ENCODE peak calls at places on chromosomes 2 and 18, in six cellular contexts. S is right lobe of liver, G is adrenal gland, I is ovary, M is stomach, D is tibial nerve. H is an unnamed sample.

GRCh38 chr2:163735692-163736432 is at the start of gene FIGN:
- DNase-seq in S (peak), D (peak), I (peak), G (peak), M (peak), H (peak)

GRCh38 chr2:8522682-8523081 is 159.2 kb upstream of the ID2 start:
- DNase-seq in D (no peak), S (no peak), I (no peak), M (no peak), G (no peak), H (no peak)

GRCh38 chr2:128451084-128451483 is 132.4 kb upstream of the HS6ST1 start:
- DNase-seq in G (peak), I (no peak), S (no peak), D (no peak), M (peak), H (peak)

GRCh38 chr2:169980001-169980400 is 152.7 kb downstream of the UBR3 start:
- DNase-seq in D (no peak), I (no peak), M (no peak), S (no peak), G (no peak), H (no peak)

GRCh38 chr2:73404409-73404808 is 18.8 kb downstream of the ALMS1 start:
- DNase-seq in S (no peak), D (no peak), M (no peak), G (no peak), I (no peak), H (no peak)

GRCh38 chr2:212939777-212940531 is 211.5 kb downstream of the IKZF2 start:
- DNase-seq in G (no peak), M (peak), D (no peak), I (no peak), S (no peak), H (no peak)

GRCh38 chr2:10331033-10331701 is 28.5 kb downstream of the HPCAL1 start:
- DNase-seq in S (peak), G (peak), D (peak), M (peak), I (no peak), H (peak)

GRCh38 chr2:20378341-20378740 is 27.7 kb upstream of the PUM2 start:
- DNase-seq in I (no peak), D (no peak), M (no peak), G (no peak), S (no peak), H (no peak)

GRCh38 chr2:39370101-39370500 is 67.0 kb downstream of the MAP4K3 start:
- DNase-seq in D (no peak), I (no peak), S (no peak), G (no peak), M (no peak), H (no peak)

GRCh38 chr2:212037062-212037461 is 501.5 kb downstream of the ERBB4 start:
- DNase-seq in D (no peak), M (no peak), S (no peak), I (no peak), G (no peak), H (no peak)

GRCh38 chr2:188571543-188571942 is 279.9 kb downstream of the GULP1 start:
- DNase-seq in G (no peak), D (no peak), M (no peak), S (no peak), I (no peak), H (no peak)

GRCh38 chr2:182038579-182038978 is 52.9 kb downstream of the PPP1R1C start:
- DNase-seq in S (no peak), G (no peak), I (no peak), D (no peak), M (no peak), H (no peak)

GRCh38 chr18:51614033-51614432 is 416.6 kb upstream of the MEX3C start:
- DNase-seq in I (no peak), S (no peak), G (peak), D (no peak), M (no peak), H (no peak)

GRCh38 chr2:179877601-179878364 is 16.4 kb upstream of the ZNF385B start:
- DNase-seq in G (no peak), S (no peak), D (no peak), M (no peak), I (no peak), H (no peak)

GRCh38 chr2:108074945-108075344 is 88.6 kb downstream of the SLC5A7 start:
- DNase-seq in S (no peak), I (no peak), G (no peak), D (no peak), M (no peak), H (no peak)

GRCh38 chr2:86073225-86073624 is 32.5 kb downstream of the POLR1A start:
- DNase-seq in M (no peak), S (no peak), D (peak), G (no peak), I (no peak), H (no peak)

GRCh38 chr18:44465337-44465736 is 215.4 kb upstream of the SETBP1 start:
- DNase-seq in D (peak), M (no peak), S (no peak), I (no peak), G (no peak), H (no peak)

GRCh38 chr2:21429747-21430146 is 306.0 kb downstream of the TDRD15 start:
- DNase-seq in I (no peak), D (no peak), G (no peak), S (no peak), M (no peak), H (no peak)

GRCh38 chr18:42053188-42053781 is 98.3 kb downstream of the PIK3C3 start:
- DNase-seq in G (peak), I (peak), M (peak), D (peak), S (peak), H (peak)

GRCh38 chr2:159084395-159085370 is 116.2 kb downstream of the TANC1 start:
- DNase-seq in S (no peak), G (peak), D (no peak), M (no peak), I (no peak), H (no peak)

GRCh38 chr2:23554054-23554697 is 169.2 kb downstream of the KLHL29 start:
- DNase-seq in S (no peak), G (no peak), D (peak), M (no peak), I (peak), H (peak)

GRCh38 chr18:58887613-58887963 is 22.9 kb downstream of the ZNF532 start:
- DNase-seq in S (peak), M (peak), G (peak), D (peak), I (peak), H (peak)

GRCh38 chr18:25726278-25726677 is 364.1 kb downstream of the SS18 start:
- DNase-seq in M (no peak), D (no peak), I (no peak), G (no peak), S (no peak), H (no peak)

GRCh38 chr18:43805646-43806194 is 528.4 kb upstream of the SYT4 start:
- DNase-seq in S (no peak), G (no peak), M (no peak), D (no peak), I (no peak), H (no peak)

GRCh38 chr2:236847538-236848263 is 238.0 kb upstream of the COPS8 start:
- DNase-seq in S (no peak), G (no peak), M (no peak), D (no peak), I (no peak), H (no peak)

GRCh38 chr2:188569441-188569840 is 277.8 kb downstream of the GULP1 start:
- DNase-seq in S (no peak), G (no peak), M (no peak), D (no peak), I (no peak), H (no peak)

GRCh38 chr2:121778736-121779487 is 23.5 kb downstream of the TSN start:
- DNase-seq in I (no peak), S (no peak), D (no peak), M (no peak), G (no peak), H (no peak)

GRCh38 chr2:179555681-179556283 is 291.1 kb upstream of the SESTD1 start:
- DNase-seq in D (no peak), S (no peak), M (no peak), G (no peak), I (no peak), H (no peak)

GRCh38 chr2:136402281-136402680 is 284.3 kb upstream of the CXCR4 start:
- DNase-seq in G (no peak), I (no peak), D (no peak), M (no peak), S (no peak), H (no peak)

GRCh38 chr18:34807106-34807796 is 97.2 kb downstream of the DTNA start:
- DNase-seq in I (no peak), G (no peak), D (no peak), M (no peak), S (no peak), H (no peak)

GRCh38 chr2:207847807-207848544 is 78.3 kb upstream of the FZD5 start:
- DNase-seq in S (no peak), M (peak), I (no peak), D (no peak), G (no peak), H (peak)

GRCh38 chr18:55838841-55839240 is 250.8 kb upstream of the TCF4 start:
- DNase-seq in M (no peak), D (no peak), I (no peak), S (no peak), G (no peak), H (no peak)

GRCh38 chr2:177894546-177894945 is 178.0 kb downstream of the PDE11A start:
- DNase-seq in D (no peak), S (no peak), G (no peak), M (no peak), I (no peak), H (no peak)

GRCh38 chr2:177897278-177897677 is 175.3 kb downstream of the PDE11A start:
- DNase-seq in G (no peak), I (no peak), S (no peak), D (no peak), M (no peak), H (no peak)

GRCh38 chr2:177891533-177891932 is 181.0 kb downstream of the PDE11A start:
- DNase-seq in D (no peak), G (no peak), M (no peak), S (no peak), I (no peak), H (no peak)

GRCh38 chr2:177896587-177896986 is 176.0 kb downstream of the PDE11A start:
- DNase-seq in D (no peak), I (no peak), G (no peak), M (no peak), S (no peak), H (no peak)

DNA sequence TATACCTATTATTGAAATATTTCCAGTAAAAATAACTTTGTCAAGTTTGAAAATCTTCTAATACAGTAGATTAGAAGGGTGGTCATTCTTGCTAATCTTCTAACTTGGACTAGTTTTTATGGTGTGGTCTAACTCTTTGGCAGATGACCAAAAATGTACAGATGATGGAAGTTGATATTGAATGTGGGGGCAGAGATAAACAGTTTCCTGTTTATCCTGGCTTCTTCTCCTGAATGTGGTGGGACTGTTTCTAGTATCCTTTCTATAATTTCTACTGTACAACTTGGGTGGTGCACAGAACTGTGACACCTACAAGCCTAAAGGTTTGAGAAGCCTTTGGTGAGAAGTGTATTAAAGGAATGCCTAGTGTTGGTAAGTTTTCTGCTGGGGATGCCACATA is 178.7 kb downstream of the PDE11A start:
- DNase-seq in S (no peak), M (no peak), D (no peak), G (no peak), I (no peak), H (no peak)
- TF ChIP-seq POLR2A in S (no peak), M (no peak), D (no peak), G (no peak), I (no peak), H (no peak)

DNA sequence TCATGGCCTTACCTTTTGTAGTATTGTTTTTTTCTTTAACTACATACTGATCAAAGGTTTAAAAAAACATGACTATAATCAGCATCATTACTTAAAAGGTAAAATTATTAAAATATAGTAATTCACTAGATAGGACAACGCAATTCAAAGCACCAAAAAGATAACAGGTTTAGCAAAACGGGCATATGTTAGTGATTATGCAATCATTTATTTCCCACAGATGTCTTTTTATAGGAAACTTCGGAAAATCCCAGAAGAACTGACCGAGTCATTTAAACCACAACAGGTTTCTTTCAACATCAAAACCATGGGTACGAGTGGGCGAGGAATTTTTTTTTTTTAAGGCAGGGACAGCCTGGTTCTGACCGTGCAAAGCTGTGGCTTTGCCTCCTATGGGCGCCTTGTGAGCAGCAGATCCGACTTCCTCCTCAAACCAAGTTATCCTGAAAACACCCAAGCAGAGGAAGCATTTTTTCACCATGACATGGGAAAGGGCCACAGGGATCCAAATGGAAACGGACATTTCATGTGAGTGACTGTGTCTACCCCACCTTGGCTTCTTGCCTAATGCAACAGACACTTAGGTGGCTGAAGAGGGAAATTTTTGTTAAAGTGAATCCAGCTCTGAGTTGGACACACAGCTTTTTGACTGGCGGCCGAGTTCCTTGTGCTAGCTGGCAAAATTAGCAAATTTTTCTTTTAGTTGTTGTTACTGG is 487.2 kb upstream of the ZEB2 start:
- DNase-seq in S (no peak), D (peak), I (no peak), M (no peak), G (no peak), H (peak)
- TF ChIP-seq POLR2A in S (no peak), D (no peak), I (no peak), M (no peak), G (no peak), H (no peak)

DNA sequence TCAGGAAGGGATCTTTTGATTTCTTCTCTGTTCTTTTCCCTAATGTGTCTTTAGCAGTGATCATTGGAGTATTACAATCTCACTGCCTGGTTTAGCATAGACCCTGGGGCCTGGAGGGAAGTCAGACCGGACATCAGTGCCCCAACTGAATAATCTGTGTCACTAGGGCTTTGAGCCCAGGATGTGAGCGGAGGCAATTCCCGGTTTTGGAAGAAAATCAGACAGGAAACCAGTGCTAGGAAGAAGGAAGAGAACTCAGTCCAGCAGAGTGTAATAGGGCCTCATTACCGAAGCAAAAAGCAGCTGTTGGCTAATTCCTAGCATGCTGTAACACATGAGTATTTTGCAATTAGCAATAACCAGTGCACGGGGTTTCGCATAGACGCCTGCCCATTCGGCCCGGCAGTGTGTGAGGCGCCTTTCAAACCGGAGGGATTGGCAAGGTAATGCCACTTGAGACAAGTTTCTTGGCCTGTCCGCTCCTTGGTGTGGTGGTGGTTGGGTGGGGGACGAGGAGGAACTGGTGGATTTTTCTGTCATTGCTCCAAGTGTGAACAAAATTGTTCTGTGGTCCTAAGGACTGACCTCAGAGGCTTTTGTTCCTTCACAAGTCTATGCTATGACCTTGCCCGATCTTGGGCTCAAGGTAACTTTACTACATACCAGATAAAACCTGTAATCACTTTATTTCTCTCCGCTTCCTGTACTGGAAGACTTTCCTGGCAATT is 2.8 kb downstream of the FOSL2 start:
- DNase-seq in M (no peak), I (peak), S (peak), D (peak), G (peak), H (peak)
- TF ChIP-seq POLR2A in M (no peak), I (no peak), S (peak), D (peak), G (peak), H (no peak)

DNA sequence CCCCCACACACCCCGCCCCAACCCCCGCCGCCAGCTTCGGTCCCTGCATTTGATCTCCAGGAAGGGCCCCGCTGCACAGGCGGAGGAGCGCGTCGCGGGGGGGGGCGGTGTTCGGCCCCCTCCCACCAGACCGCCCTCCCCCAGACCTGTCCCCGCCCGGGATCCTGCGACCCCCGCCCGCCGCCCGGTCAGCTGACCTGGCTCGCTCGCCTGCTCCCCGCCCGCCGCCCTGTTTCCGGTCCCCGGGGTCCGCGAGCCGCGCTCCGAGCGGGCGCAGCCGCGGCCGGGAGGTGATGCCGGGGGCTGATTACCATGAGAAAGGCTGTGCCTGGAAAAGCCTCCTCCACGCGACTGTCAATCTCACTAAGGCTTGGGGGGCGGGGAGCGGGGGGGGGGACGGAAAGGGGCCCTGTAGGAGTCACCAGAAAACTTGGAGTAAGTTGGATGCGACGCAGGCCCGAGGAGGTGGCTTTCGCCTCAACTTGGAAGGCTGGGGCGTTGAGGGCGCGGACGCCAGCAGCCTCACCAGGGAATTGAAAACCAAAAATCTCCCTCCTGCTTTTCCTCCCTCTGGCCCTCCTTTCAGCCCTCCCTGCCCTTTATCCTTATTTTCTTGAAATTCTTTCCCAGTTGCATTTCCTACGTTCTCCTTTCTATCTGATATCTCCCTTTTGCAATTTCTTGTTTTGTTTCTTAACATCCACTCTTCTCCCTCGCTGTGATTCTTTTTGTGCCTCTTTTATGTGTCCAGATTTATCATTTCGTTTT is 4.5 kb upstream of the ZEB2 start:
- DNase-seq in S (peak), D (no peak), I (peak), M (no peak), G (peak), H (peak)
- TF ChIP-seq POLR2A in S (no peak), D (peak), I (no peak), M (no peak), G (peak), H (no peak)

DNA sequence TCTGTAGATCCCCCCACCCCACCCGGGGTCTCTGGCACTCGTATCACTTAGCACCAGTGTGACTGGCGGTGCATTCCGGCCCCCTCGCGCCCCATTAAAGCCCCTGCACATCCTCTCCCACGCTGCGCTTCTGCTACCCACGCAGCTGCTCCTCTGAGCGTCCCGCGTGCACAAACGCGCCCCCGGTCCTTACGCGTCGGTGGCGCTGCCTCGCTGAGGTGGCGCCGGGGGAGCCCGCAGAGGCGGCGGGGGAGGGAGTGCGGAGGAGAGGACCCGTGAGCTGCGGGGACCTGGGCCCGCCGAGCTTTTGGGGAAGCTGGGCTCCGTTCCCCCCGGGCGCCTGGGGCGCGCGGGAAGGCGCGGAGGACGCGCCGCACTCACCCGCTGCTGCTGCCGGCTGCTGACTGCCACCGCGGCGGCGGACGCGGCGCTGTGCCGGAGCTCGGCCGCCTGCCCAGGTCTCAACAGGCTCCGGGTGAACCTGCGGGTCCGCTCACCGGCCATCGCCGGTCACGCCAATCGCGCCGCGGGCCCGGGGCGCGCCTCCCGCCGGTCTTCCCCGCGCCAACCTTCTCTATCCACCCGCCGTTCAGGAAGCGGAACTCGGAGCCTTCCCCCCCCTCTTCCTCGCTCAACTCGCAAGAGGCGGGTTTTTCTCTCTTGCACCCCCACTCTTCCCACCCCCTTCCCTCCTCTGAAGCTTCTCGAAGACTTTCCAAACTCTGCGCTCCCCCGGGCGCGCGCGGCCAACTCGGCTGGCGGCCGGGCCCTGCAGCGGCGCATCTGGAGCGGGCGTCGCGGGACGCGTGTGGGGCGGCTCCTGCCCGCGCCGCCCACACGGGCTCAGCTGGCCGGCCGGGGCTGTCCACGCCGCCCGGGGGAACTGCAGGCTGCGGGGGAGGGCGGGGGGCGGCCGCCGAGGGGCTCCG is at the start of gene DOCK10:
- DNase-seq in D (no peak), S (peak), M (peak), G (peak), I (peak), H (no peak)
- TF ChIP-seq POLR2A in D (no peak), S (no peak), M (no peak), G (peak), I (no peak), H (no peak)

GRCh38 chr18:79374408-79375171 is 21.1 kb upstream of the NFATC1 start:
- DNase-seq in M (no peak), S (no peak), I (no peak), G (no peak), D (no peak), H (no peak)
- TF ChIP-seq POLR2A in M (no peak), S (no peak), I (no peak), G (no peak), D (no peak), H (no peak)

H was measured in lower leg skin.